ENCODE peak calls at places on chromosomes 13 and 19, in four cellular contexts. Q is colonic mucosa, A is AG09319, B is Caco-2. F is an unnamed sample.

GRCh38 chr19:18487576-18488402 is 34.1 kb downstream of the ELL start:
- DNase-seq in Q (no peak), A (no peak), B (no peak), F (no peak)

GRCh38 chr19:32676186-32676894 is 692 bp downstream of the RGS9BP start:
- DNase-seq in Q (no peak), A (no peak), B (peak), F (no peak)

GRCh38 chr13:102677122-102677521 is 17.7 kb downstream of the METTL21C start:
- DNase-seq in Q (no peak), A (no peak), B (no peak), F (no peak)

GRCh38 chr13:50809133-50810090 is 34.1 kb downstream of the DLEU7 start:
- DNase-seq in Q (no peak), A (peak), B (no peak), F (no peak)

GRCh38 chr13:36062249-36062648 is 68.9 kb downstream of the DCLK1 start:
- DNase-seq in Q (no peak), A (no peak), B (no peak), F (no peak)

GRCh38 chr13:82850644-82851043 is 1031.6 kb downstream of the SLITRK1 start:
- DNase-seq in Q (no peak), A (no peak), B (no peak), F (no peak)

GRCh38 chr19:12289790-12290065 is 5.0 kb downstream of the ZNF44 start:
- DNase-seq in Q (no peak), A (no peak), B (no peak), F (no peak)

GRCh38 chr13:68368922-68369321 is 1138.8 kb upstream of the PCDH9 start:
- DNase-seq in Q (no peak), A (no peak), B (no peak), F (no peak)

GRCh38 chr13:49667773-49668172 is 23.5 kb downstream of the EBPL start:
- DNase-seq in Q (no peak), A (no peak), B (no peak), F (peak)

GRCh38 chr19:16372065-16372915 is 47.7 kb downstream of the KLF2 start:
- DNase-seq in Q (no peak), A (no peak), B (no peak), F (no peak)

GRCh38 chr13:41428155-41428554 is 29.2 kb upstream of the RGCC start:
- DNase-seq in Q (peak), A (no peak), B (no peak), F (no peak)

GRCh38 chr13:48500652-48501197 is 32.2 kb downstream of the RCBTB2 start:
- DNase-seq in Q (no peak), A (peak), B (no peak), F (peak)

GRCh38 chr19:43956827-43957226 is 5.8 kb downstream of the ZNF221 start:
- DNase-seq in Q (no peak), A (no peak), B (no peak), F (no peak)

GRCh38 chr19:41328157-41328817 is 18.3 kb downstream of the CCDC97 start:
- DNase-seq in Q (no peak), A (no peak), B (no peak), F (no peak)

GRCh38 chr19:48608798-48609263 is 2.3 kb downstream of the SPACA4 start:
- DNase-seq in Q (peak), A (no peak), B (peak), F (peak)

GRCh38 chr19:39590265-39590664 is 12.1 kb upstream of the LGALS13 start:
- DNase-seq in Q (no peak), A (no peak), B (peak), F (peak)

GRCh38 chr13:90098580-90098979 is 1248.9 kb upstream of the MIR17HG start:
- DNase-seq in Q (no peak), A (no peak), B (no peak), F (no peak)

GRCh38 chr13:32165791-32166190 is 134.2 kb downstream of the FRY start:
- DNase-seq in Q (no peak), A (no peak), B (peak), F (peak)

GRCh38 chr19:1016647-1017114 is 4.2 kb downstream of the TMEM259 start:
- DNase-seq in Q (peak), A (no peak), B (no peak), F (peak)

GRCh38 chr19:29766100-29766499 is 45.7 kb upstream of the CCNE1 start:
- DNase-seq in Q (no peak), A (no peak), B (no peak), F (no peak)

GRCh38 chr19:2429917-2430570 is 2.7 kb upstream of the TIMM13 start:
- DNase-seq in Q (no peak), A (no peak), B (no peak), F (no peak)

GRCh38 chr13:92187378-92187989 is 789.1 kb downstream of the GPC5 start:
- DNase-seq in Q (peak), A (no peak), B (peak), F (peak)

GRCh38 chr13:25836709-25837316 is 215.0 kb downstream of the SHISA2 start:
- DNase-seq in Q (no peak), A (no peak), B (no peak), F (peak)

GRCh38 chr13:62747629-62748028 is 1332.0 kb upstream of the PCDH20 start:
- DNase-seq in Q (no peak), A (no peak), B (no peak), F (peak)

GRCh38 chr13:50531917-50532899 is 311.3 kb downstream of the DLEU7 start:
- DNase-seq in Q (no peak), A (no peak), B (peak), F (peak)

GRCh38 chr19:52600639-52601024 is 30.5 kb downstream of the ZNF701 start:
- DNase-seq in Q (peak), A (no peak), B (peak), F (no peak)

GRCh38 chr13:49802410-49802809 is 9.9 kb upstream of the KPNA3 start:
- DNase-seq in Q (no peak), A (no peak), B (no peak), F (no peak)

DNA sequence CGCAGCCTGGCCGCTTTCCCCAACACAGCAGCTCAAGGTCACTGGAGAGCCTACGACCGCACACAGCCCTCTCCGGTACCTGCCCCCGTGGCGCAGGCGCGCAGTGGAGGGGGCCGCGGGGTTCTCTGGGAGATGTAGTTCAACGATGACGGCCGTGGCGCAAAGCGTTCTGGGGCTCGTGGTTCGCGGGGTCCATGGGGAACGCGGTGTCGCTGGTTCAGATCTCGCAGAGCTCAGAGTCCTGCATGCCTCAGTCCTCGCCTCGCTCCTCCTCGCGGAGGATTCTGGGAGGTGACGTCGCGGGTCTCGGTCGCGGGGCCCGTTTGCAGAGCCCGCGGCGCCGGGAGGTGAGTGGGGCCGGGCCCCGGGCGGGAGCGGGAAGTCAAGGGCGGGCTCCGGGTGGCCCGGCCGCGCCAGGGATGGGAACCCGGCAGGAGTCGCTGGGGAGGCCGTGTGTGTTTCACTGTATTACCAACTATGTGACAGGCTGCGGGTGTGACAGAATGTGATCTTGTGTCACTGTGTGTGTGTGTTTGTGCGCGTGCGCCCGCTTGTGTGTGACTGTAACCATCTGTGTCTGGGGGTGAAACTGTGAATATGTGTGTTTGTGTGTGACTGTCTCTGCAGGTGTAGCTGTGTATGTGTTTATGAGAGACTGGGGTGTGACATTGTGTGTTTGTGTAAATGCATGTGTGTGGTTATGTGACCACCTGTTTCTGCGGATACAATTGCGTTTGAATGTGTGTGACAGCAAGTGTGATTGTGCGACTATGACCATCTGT is at the start of gene ZNF527:
- DNase-seq in Q (peak), A (peak), B (peak), F (peak)
- TF ChIP-seq CTCF in Q (no peak), A (peak), B (no peak), F (no peak)

DNA sequence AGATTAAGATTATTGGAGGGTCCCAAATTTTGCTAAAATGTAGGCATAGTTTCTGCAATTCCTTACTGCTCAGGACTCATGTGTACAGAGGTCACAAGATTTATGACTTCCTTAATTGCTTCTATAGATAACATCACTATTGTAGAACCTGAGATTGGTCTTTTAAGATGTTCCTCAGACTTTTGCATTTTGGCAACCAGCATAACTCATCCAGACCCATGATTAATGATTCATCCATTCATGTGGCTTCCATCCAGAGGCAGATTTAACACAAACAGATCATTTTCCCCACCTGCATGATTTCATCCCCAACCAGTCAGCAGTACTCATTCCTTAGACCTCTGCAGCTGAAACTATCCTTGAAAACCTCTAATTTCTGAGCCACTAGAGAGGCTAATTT is 34.5 kb upstream of the CEACAM8 start:
- DNase-seq in Q (no peak), A (no peak), B (no peak), F (no peak)
- TF ChIP-seq CTCF in Q (no peak), A (no peak), B (no peak), F (no peak)

GRCh38 chr13:110138009-110138699 is 168.8 kb downstream of the COL4A1 start:
- DNase-seq in Q (peak), A (no peak), B (peak), F (peak)
- TF ChIP-seq CTCF in Q (no peak), A (peak), B (no peak), F (no peak)

GRCh38 chr19:54391589-54392061 is 23.6 kb upstream of the TTYH1 start:
- DNase-seq in Q (no peak), A (no peak), B (no peak), F (peak)
- TF ChIP-seq CTCF in Q (no peak), A (no peak), B (no peak), F (no peak)

GRCh38 chr13:33285420-33286124 is at the start of gene STARD13:
- DNase-seq in Q (peak), A (peak), B (peak), F (peak)
- TF ChIP-seq CTCF in Q (peak), A (peak), B (peak), F (peak)

GRCh38 chr19:17420267-17420924 is 549 bp downstream of the MVB12A start:
- DNase-seq in Q (peak), A (no peak), B (peak), F (peak)
- TF ChIP-seq CTCF in Q (no peak), A (no peak), B (no peak), F (no peak)

F was measured in MCF 10A.